ENCODE peak calls at places on chromosomes 5 and 9, in seven cellular contexts. One of them, this sample, is unnamed.

GRCh38 chr5:128426090-128426534 is 111.9 kb downstream of the FBN2 start:
- DNase-seq in sigmoid colon: no peak
- DNase-seq in LoVo: no peak
- DNase-seq in NCI-H187: no peak
- DNase-seq in amygdala: no peak
- DNase-seq in AG10803: no peak
- DNase-seq in GM13976: no peak
- DNase-seq in this sample: peak; percentile 6

GRCh38 chr9:118418887-118419620 is 714.9 kb downstream of the TLR4 start:
- DNase-seq in sigmoid colon: no peak
- DNase-seq in LoVo: no peak
- DNase-seq in NCI-H187: no peak
- DNase-seq in amygdala: no peak
- DNase-seq in AG10803: no peak
- DNase-seq in GM13976: no peak
- DNase-seq in this sample: peak; percentile 41

GRCh38 chr5:79689541-79690466 is at the start of gene CMYA5:
- DNase-seq in sigmoid colon: peak; percentile 83
- DNase-seq in LoVo: no peak
- DNase-seq in NCI-H187: no peak
- DNase-seq in amygdala: peak; percentile 48
- DNase-seq in AG10803: peak; percentile 21
- DNase-seq in GM13976: no peak
- DNase-seq in this sample: peak; percentile 32

GRCh38 chr9:70749066-70749465 is 334.6 kb upstream of the KLF9 start:
- DNase-seq in sigmoid colon: no peak
- DNase-seq in LoVo: no peak
- DNase-seq in NCI-H187: no peak
- DNase-seq in amygdala: no peak
- DNase-seq in AG10803: no peak
- DNase-seq in GM13976: no peak
- DNase-seq in this sample: no peak

GRCh38 chr5:133363807-133364587 is 248.3 kb downstream of the FSTL4 start:
- DNase-seq in sigmoid colon: no peak
- DNase-seq in LoVo: no peak
- DNase-seq in NCI-H187: no peak
- DNase-seq in amygdala: no peak
- DNase-seq in AG10803: no peak
- DNase-seq in GM13976: no peak
- DNase-seq in this sample: no peak

GRCh38 chr5:138685052-138685755 is 68.0 kb upstream of the CTNNA1 start:
- DNase-seq in sigmoid colon: no peak
- DNase-seq in LoVo: no peak
- DNase-seq in NCI-H187: no peak
- DNase-seq in amygdala: no peak
- DNase-seq in AG10803: peak; percentile 43
- DNase-seq in GM13976: no peak
- DNase-seq in this sample: peak; percentile 52

GRCh38 chr5:95861221-95861857 is 38.8 kb upstream of the GLRX start:
- DNase-seq in sigmoid colon: peak; percentile 92
- DNase-seq in LoVo: no peak
- DNase-seq in NCI-H187: no peak
- DNase-seq in amygdala: peak; percentile 13
- DNase-seq in AG10803: peak; percentile 97
- DNase-seq in GM13976: no peak
- DNase-seq in this sample: peak; percentile 75

GRCh38 chr9:98332405-98332831 is 77.0 kb upstream of the TBC1D2 start:
- DNase-seq in sigmoid colon: no peak
- DNase-seq in LoVo: no peak
- DNase-seq in NCI-H187: no peak
- DNase-seq in amygdala: no peak
- DNase-seq in AG10803: no peak
- DNase-seq in GM13976: no peak
- DNase-seq in this sample: no peak

GRCh38 chr5:66743344-66743743 is 147.2 kb downstream of the MAST4 start:
- DNase-seq in sigmoid colon: no peak
- DNase-seq in LoVo: no peak
- DNase-seq in NCI-H187: no peak
- DNase-seq in amygdala: no peak
- DNase-seq in AG10803: no peak
- DNase-seq in GM13976: no peak
- DNase-seq in this sample: no peak

GRCh38 chr5:111699324-111699723 is 57.7 kb downstream of the NREP start:
- DNase-seq in sigmoid colon: no peak
- DNase-seq in LoVo: no peak
- DNase-seq in NCI-H187: no peak
- DNase-seq in amygdala: no peak
- DNase-seq in AG10803: no peak
- DNase-seq in GM13976: no peak
- DNase-seq in this sample: no peak

This sample was measured in kidney tubule cell.